ENCODE peak calls at places on chromosomes 13 and 19, in five cellular contexts. L, M, K, A and T are unnamed samples.

GRCh38 chr13:67829641-67830040 is 599.5 kb upstream of the PCDH9 start:
- DNase-seq in M (no peak), K (no peak), A (no peak), L (no peak), T (no peak)

GRCh38 chr13:48976677-48977625 is 1.2 kb downstream of the FNDC3A start:
- DNase-seq in M (no peak), K (no peak), L (no peak), A (peak; percentile 73), T (no peak)

GRCh38 chr19:43784251-43784980 is 3.6 kb upstream of the KCNN4 start:
- DNase-seq in A (no peak), M (no peak), L (no peak), K (no peak), T (no peak)

GRCh38 chr13:113113846-113114271 is 8.3 kb downstream of the F7 start:
- DNase-seq in M (no peak), A (no peak), K (no peak), L (no peak), T (no peak)

GRCh38 chr19:29952646-29953045 is 10.6 kb downstream of the URI1 start:
- DNase-seq in M (no peak), L (no peak), A (no peak), K (no peak), T (no peak)

GRCh38 chr19:13033819-13034611 is 38.7 kb downstream of the NFIX start:
- DNase-seq in M (no peak), K (no peak), A (peak; percentile 55), L (no peak), T (peak; percentile 76)

GRCh38 chr19:677201-677600 is 1.0 kb downstream of the FSTL3 start:
- DNase-seq in M (no peak), K (no peak), L (no peak), A (peak; percentile 38), T (no peak)

GRCh38 chr19:2015611-2015950 is at the start of gene BTBD2:
- DNase-seq in K (no peak), M (no peak), A (no peak), L (no peak), T (peak; percentile 68)

GRCh38 chr19:1817553-1818179 is 5.6 kb upstream of the ATP8B3 start:
- DNase-seq in A (no peak), K (no peak), L (no peak), M (no peak), T (no peak)

GRCh38 chr19:8001995-8002849 is 3.2 kb downstream of the ELAVL1 start:
- DNase-seq in A (peak; percentile 75), L (peak; percentile 78), K (peak; percentile 44), M (peak; percentile 79), T (peak; percentile 85)

GRCh38 chr13:71773534-71773933 is 93.5 kb downstream of the DACH1 start:
- DNase-seq in K (no peak), A (no peak), L (no peak), M (no peak), T (no peak)

GRCh38 chr13:43441464-43441863 is 345.3 kb downstream of the ENOX1 start:
- DNase-seq in A (no peak), M (no peak), K (no peak), L (no peak), T (no peak)

GRCh38 chr19:10852098-10852800 is 4.0 kb downstream of the C19orf38 start:
- DNase-seq in A (peak; percentile 63), M (no peak), L (no peak), K (no peak), T (no peak)

GRCh38 chr19:5351731-5352228 is 11.2 kb upstream of the PTPRS start:
- DNase-seq in A (no peak), M (no peak), L (no peak), K (no peak), T (no peak)

GRCh38 chr13:61546413-61546812 is 130.8 kb upstream of the PCDH20 start:
- DNase-seq in A (no peak), L (no peak), K (no peak), M (no peak), T (no peak)

GRCh38 chr13:28558126-28558525 is 63.2 kb upstream of the FLT1 start:
- DNase-seq in A (no peak), K (no peak), M (no peak), L (no peak), T (no peak)

GRCh38 chr13:59543418-59543817 is 620.3 kb downstream of the DIAPH3 start:
- DNase-seq in L (no peak), M (no peak), K (no peak), A (no peak), T (no peak)

GRCh38 chr19:34269081-34269480 is 14.7 kb downstream of the GARRE1 start:
- DNase-seq in K (no peak), A (no peak), M (no peak), L (no peak), T (no peak)

GRCh38 chr13:92843549-92843948 is 383.1 kb upstream of the GPC6 start:
- DNase-seq in M (no peak), A (no peak), K (no peak), L (no peak), T (peak; percentile 22)

GRCh38 chr13:44229371-44230030 is 144.1 kb upstream of the SERP2 start:
- DNase-seq in L (no peak), M (no peak), K (no peak), A (no peak), T (no peak)

GRCh38 chr19:1434040-1434366 is 4.2 kb upstream of the RPS15 start:
- DNase-seq in A (no peak), L (no peak), M (no peak), K (no peak), T (no peak)

DNA sequence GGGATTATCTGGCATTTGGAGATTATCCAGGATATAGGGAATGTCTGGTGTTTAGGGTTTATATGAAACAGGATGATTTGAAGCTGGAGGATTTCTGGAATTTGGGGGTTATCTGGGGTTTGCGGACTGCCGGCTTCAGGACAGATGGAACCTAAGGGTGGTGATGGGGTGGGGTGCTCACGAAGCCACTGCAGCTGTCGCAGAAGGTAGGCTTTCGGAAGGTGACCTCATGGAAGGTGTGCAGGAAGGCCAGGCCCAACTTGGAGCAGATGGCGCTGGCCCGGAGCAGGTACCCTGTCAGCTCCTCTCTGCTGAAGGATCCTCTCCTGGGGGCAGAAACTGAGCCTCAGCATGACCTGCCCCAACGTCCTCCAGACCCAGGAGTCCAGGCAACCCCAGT is 9.6 kb downstream of the FAM98C start:
- DNase-seq in A (no peak), L (no peak), M (no peak), K (no peak), T (no peak)
- TF ChIP-seq SUZ12 in A (no peak), L (no peak), M (no peak), K (no peak), T (no peak)

GRCh38 chr19:49496574-49497008 is 357 bp downstream of the RPS11 start:
- DNase-seq in L (no peak), A (no peak), M (no peak), K (no peak), T (no peak)

GRCh38 chr19:49499030-49499670 is 2.9 kb downstream of the RPS11 start:
- DNase-seq in M (no peak), L (no peak), K (no peak), A (no peak), T (no peak)

GRCh38 chr19:49498475-49498874 is 2.2 kb downstream of the RPS11 start:
- DNase-seq in A (no peak), L (no peak), M (no peak), K (no peak), T (no peak)

GRCh38 chr19:49497790-49498106 is 1.5 kb downstream of the RPS11 start:
- DNase-seq in M (no peak), K (no peak), A (no peak), L (no peak), T (no peak)

DNA sequence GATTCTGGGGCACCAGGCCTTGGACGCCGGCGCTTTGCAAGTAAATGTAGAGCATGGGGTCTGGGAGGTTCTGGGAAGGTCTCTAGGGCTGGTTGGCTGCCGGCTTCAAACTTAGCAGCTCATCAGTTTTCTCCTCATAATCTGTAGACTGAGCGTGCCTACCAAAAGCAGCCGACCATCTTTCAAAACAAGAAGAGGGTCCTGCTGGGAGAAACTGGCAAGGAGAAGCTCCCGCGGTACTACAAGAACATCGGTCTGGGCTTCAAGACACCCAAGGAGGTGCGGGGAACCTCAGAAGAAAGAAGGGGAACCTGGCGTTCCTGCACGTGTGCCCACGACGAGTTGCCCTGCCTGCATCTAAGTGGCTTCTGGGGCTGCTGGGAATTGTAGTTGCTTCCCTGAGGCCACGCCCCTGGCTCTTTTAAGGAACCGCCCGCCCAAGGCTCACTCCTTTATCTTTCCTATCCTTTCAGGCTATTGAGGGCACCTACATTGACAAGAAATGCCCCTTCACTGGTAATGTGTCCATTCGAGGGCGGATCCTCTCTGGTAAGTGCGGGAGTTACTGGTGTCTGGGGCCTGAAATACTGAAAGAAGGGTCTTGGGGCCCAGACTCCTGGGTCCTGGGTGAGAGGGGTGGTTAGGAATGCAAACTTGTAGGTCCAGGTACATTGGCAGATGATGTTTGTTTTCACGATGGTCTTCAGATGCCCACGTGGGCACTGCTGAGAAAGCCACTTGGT is 984 bp downstream of the RPS11 start:
- DNase-seq in L (no peak), K (no peak), M (no peak), A (no peak), T (no peak)
- TF ChIP-seq SUZ12 in L (no peak), K (no peak), M (no peak), A (peak; percentile 23), T (no peak)

DNA sequence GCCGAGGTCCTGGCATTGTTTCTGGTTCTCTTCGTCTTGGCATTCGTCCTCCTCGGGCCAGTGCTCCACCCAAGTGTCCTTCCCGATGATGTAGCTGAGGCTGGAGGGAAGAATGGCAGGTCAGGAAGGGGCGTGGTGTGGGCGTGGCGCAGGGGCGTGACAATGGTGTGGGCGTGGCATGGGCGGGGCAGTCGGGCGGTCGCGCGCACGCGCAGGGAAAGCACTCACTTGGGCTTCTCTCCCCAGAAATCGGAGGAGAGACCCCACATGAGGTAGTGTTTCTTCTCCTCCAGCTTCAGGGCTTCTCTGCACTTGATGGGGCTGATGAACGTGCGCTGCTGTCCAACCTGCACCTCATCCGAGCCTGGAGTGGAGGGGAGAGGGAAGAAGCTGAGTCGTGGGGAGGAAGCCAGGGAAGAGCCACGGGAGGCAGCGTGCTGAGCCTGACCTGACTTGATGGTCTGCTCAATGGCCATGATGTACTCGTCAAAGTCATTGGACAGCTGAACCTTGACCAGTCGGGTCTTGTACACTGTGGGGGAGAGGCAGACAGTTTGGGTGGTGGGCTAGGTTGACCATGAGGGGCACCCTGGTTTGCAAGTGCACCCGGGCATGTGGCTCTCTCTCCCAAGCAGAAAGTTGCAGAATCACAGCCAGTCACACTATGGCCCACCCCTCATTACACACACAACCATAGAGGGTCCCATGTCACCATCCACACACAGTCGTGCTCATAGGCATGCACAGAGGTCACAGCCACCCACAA is 8.1 kb upstream of the TNFSF14 start:
- DNase-seq in A (no peak), L (peak; percentile 66), K (no peak), M (no peak), T (peak; percentile 87)
- TF ChIP-seq SUZ12 in A (no peak), L (no peak), K (no peak), M (no peak), T (no peak)

DNA sequence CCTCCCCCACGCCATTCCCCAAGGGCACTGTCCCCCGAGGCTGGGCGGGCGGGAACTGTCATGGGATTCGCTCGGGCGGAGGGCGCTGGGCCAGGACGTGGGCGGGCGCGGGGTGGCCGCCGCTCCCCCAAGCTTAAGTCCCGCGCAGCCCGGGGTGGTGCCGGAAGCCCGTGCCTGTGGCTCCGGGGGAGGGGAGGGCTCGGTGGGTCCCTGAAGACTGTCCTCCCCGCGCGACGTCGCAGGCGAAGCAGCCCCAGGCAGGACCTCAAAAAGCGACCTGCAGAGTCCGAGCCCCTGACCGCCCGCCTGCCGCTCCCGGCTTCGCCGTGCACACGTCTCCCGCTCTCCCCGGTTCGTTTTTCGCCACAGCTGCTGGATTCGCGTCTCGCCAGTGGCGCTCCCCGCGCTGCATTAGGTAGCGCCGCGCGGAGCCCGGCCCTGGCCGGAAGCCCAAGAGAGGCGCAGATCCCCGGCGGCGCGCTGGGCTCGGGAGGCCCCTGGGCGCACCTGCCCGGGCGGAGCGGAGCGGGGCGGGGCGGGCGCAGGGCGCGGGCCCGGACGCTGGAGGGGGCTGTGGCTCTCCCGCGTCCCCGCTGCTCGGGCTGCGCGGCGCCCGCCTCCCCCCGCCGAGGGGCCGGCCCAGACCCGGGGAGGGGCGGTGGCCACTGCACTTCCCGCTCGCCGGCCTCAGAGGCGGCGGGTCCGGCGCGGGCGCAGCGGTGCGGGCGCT is at the start of gene FARP1:
- DNase-seq in L (no peak), M (no peak), K (no peak), A (peak; percentile 62), T (peak; percentile 77)
- TF ChIP-seq SUZ12 in L (no peak), M (no peak), K (no peak), A (no peak), T (no peak)